ENCODE peak calls at places on chromosomes 7 and 10, in eight cellular contexts. M is skeletal muscle cell; H is RWPE1; J is ELR; B is GM10248; L is psoas muscle; W is GM20000; Q is stimulated activated CD4-positive, alpha-beta T cell treated with anti-CD3 and anti-CD28 coated beads, Interleukin-1b, Interleukin-23, amount 100 ng/mL, for 24 hours. U is an unnamed sample.

GRCh38 chr7:106659963-106660861 is 746 bp downstream of the CCDC71L start:
- DNase-seq in L (peak), B (peak), H (peak), Q (peak), W (peak), J (peak), M (no peak), U (peak)

GRCh38 chr10:16699435-16699834 is 117.8 kb downstream of the RSU1 start:
- DNase-seq in M (no peak), W (no peak), Q (no peak), H (no peak), J (no peak), B (no peak), L (no peak), U (no peak)

GRCh38 chr7:105910172-105910571 is 33.8 kb upstream of the ATXN7L1 start:
- DNase-seq in B (no peak), H (no peak), W (no peak), M (no peak), L (no peak), Q (no peak), J (no peak), U (no peak)

GRCh38 chr7:102410918-102411317 is 14.8 kb downstream of the PRKRIP1 start:
- DNase-seq in B (no peak), W (no peak), M (no peak), J (no peak), H (no peak), Q (no peak), L (no peak), U (no peak)

GRCh38 chr10:70786799-70787415 is 1.7 kb upstream of the TBATA start:
- DNase-seq in H (no peak), M (peak), Q (no peak), L (no peak), J (peak), W (no peak), B (no peak), U (no peak)

GRCh38 chr7:41699532-41699931 is 3.4 kb downstream of the INHBA start:
- DNase-seq in H (no peak), B (no peak), M (no peak), Q (no peak), W (no peak), L (no peak), J (peak), U (peak)

GRCh38 chr10:110175406-110175805 is 32.0 kb upstream of the MXI1 start:
- DNase-seq in J (no peak), H (peak), Q (no peak), L (no peak), B (no peak), W (no peak), M (no peak), U (no peak)

GRCh38 chr10:60666221-60666620 is 112.1 kb upstream of the CDK1 start:
- DNase-seq in H (no peak), B (no peak), J (no peak), L (no peak), Q (no peak), W (no peak), M (no peak), U (peak)

GRCh38 chr10:131900350-131901152 is at the start of gene PPP2R2D:
- DNase-seq in L (peak), Q (peak), B (peak), M (peak), H (peak), J (peak), W (peak), U (peak)

GRCh38 chr10:71270301-71270777 is 48.7 kb upstream of the SLC29A3 start:
- DNase-seq in L (no peak), B (peak), J (peak), M (peak), H (peak), Q (no peak), W (peak), U (no peak)

GRCh38 chr7:99390941-99391602 is 16.5 kb downstream of the ARPC1B start:
- DNase-seq in Q (no peak), L (no peak), M (no peak), B (no peak), W (no peak), J (no peak), H (no peak), U (no peak)

GRCh38 chr7:94222516-94222915 is 172.2 kb upstream of the COL1A2 start:
- DNase-seq in J (no peak), W (no peak), L (no peak), Q (no peak), B (no peak), H (no peak), M (no peak), U (no peak)

GRCh38 chr10:84876116-84876999 is 548.0 kb downstream of the CCSER2 start:
- DNase-seq in J (no peak), L (no peak), M (no peak), B (no peak), H (no peak), W (no peak), Q (no peak), U (no peak)

U was measured in lower lobe of right lung.